ENCODE peak calls at places on chromosomes 11 and 22, in four cellular contexts. One of them, this sample, is unnamed.

GRCh38 chr11:75812542-75813040 is 2.4 kb upstream of the UVRAG start:
- DNase-seq in IMR-90: no peak
- DNase-seq in pancreas: no peak
- DNase-seq in AG09309: no peak
- DNase-seq in this sample: no peak

GRCh38 chr11:95487391-95487790 is 256.4 kb upstream of the SESN3 start:
- DNase-seq in AG09309: no peak
- DNase-seq in pancreas: no peak
- DNase-seq in IMR-90: no peak
- DNase-seq in this sample: no peak

GRCh38 chr11:3614742-3615171 is 27.0 kb downstream of the ART5 start:
- DNase-seq in pancreas: no peak
- DNase-seq in IMR-90: no peak
- DNase-seq in AG09309: no peak
- DNase-seq in this sample: no peak

GRCh38 chr11:85595285-85595884 is 31.8 kb downstream of the DLG2 start:
- DNase-seq in AG09309: peak
- DNase-seq in pancreas: no peak
- DNase-seq in IMR-90: peak
- DNase-seq in this sample: peak

GRCh38 chr22:30922151-30922611 is 46.4 kb downstream of the MORC2 start:
- DNase-seq in pancreas: peak
- DNase-seq in AG09309: no peak
- DNase-seq in IMR-90: peak
- DNase-seq in this sample: peak

GRCh38 chr22:45552580-45553332 is 50.1 kb downstream of the FBLN1 start:
- DNase-seq in IMR-90: peak
- DNase-seq in AG09309: peak
- DNase-seq in pancreas: no peak
- DNase-seq in this sample: peak

GRCh38 chr11:32659672-32660071 is 76.0 kb downstream of the EIF3M start:
- DNase-seq in IMR-90: no peak
- DNase-seq in AG09309: no peak
- DNase-seq in pancreas: no peak
- DNase-seq in this sample: no peak

GRCh38 chr22:32837142-32837541 is 35.6 kb downstream of the TIMP3 start:
- DNase-seq in pancreas: no peak
- DNase-seq in AG09309: no peak
- DNase-seq in IMR-90: no peak
- DNase-seq in this sample: no peak

GRCh38 chr22:32339190-32340012 is 18.3 kb upstream of the RFPL3 start:
- DNase-seq in pancreas: no peak
- DNase-seq in IMR-90: no peak
- DNase-seq in AG09309: no peak
- DNase-seq in this sample: no peak

GRCh38 chr22:27754247-27754887 is 47.2 kb downstream of the MN1 start:
- DNase-seq in AG09309: no peak
- DNase-seq in pancreas: no peak
- DNase-seq in IMR-90: no peak
- DNase-seq in this sample: peak

GRCh38 chr11:102830328-102830727 is 13.1 kb downstream of the MMP3 start:
- DNase-seq in AG09309: no peak
- DNase-seq in pancreas: no peak
- DNase-seq in IMR-90: peak
- DNase-seq in this sample: peak

GRCh38 chr11:26992031-26992541 is 1.8 kb upstream of the FIBIN start:
- DNase-seq in IMR-90: peak
- DNase-seq in pancreas: no peak
- DNase-seq in AG09309: peak
- DNase-seq in this sample: peak

GRCh38 chr11:2533642-2534115 is 88.9 kb downstream of the KCNQ1 start:
- DNase-seq in AG09309: peak
- DNase-seq in pancreas: peak
- DNase-seq in IMR-90: peak
- DNase-seq in this sample: peak

GRCh38 chr11:129230006-129230405 is 37.9 kb upstream of the ARHGAP32 start:
- DNase-seq in pancreas: no peak
- DNase-seq in IMR-90: peak
- DNase-seq in AG09309: no peak
- DNase-seq in this sample: peak

DNA sequence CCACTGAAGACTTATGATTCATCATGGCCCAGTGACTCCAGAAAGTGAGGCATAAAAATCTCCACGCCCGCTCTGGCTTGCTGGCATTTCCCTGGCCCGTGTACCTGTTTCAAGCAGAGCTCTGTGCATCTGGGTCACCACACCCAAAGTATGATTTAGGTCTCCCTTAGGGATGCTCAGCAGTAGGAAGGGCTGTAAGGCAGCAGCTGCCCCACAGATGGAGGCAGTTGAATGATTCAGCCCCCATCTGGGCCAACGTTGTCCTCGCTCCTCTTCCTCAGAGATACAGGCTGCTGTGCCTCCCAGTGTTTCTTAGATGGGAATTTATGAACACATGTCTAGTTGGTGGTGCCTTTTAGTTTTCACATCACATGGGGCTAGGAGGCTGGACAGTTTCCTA is 21.6 kb downstream of the GPR83 start:
- DNase-seq in IMR-90: no peak
- DNase-seq in AG09309: no peak
- DNase-seq in pancreas: no peak
- DNase-seq in this sample: no peak
- TF ChIP-seq CTCF in IMR-90: no peak
- TF ChIP-seq CTCF in AG09309: no peak
- TF ChIP-seq CTCF in pancreas: no peak
- TF ChIP-seq CTCF in this sample: no peak

GRCh38 chr11:57476223-57476882 is 16.0 kb downstream of the RTN4RL2 start:
- DNase-seq in IMR-90: no peak
- DNase-seq in AG09309: no peak
- DNase-seq in pancreas: peak
- DNase-seq in this sample: no peak
- H3K4me3 ChIP-seq in IMR-90: peak
- H3K4me3 ChIP-seq in AG09309: peak
- H3K4me3 ChIP-seq in pancreas: peak
- H3K4me3 ChIP-seq in this sample: peak

DNA sequence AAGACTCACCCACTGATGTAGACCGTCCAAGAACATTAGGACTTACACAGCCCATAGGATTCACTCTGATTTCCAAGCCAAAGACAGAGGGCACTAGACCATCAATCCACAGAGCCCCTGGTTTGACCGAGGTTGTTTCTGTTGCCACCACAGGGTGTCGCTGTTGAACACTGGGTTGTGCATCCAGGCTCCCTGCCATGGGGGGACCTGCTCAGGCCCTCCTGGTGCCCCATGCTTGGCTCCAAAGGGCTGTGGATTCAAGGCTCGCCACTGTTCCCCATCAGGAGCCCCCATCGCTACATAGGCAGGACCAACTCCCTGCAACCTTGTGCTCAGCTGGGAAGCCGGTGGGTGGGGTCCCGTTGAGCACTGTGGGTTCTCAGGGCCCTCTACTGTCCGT is 128.0 kb upstream of the ANO1 start:
- DNase-seq in pancreas: no peak
- DNase-seq in AG09309: no peak
- DNase-seq in IMR-90: peak
- DNase-seq in this sample: peak
- TF ChIP-seq CTCF in pancreas: no peak
- TF ChIP-seq CTCF in AG09309: peak
- TF ChIP-seq CTCF in IMR-90: peak
- TF ChIP-seq CTCF in this sample: peak

GRCh38 chr22:38860291-38861169 is 11.5 kb downstream of the CBX6 start:
- DNase-seq in IMR-90: no peak
- DNase-seq in pancreas: peak
- DNase-seq in AG09309: no peak
- DNase-seq in this sample: no peak

GRCh38 chr22:38863531-38864131 is 8.4 kb downstream of the CBX6 start:
- DNase-seq in IMR-90: no peak
- DNase-seq in pancreas: peak
- DNase-seq in AG09309: no peak
- DNase-seq in this sample: no peak

GRCh38 chr22:38861170-38861874 is 10.7 kb downstream of the CBX6 start:
- DNase-seq in IMR-90: no peak
- DNase-seq in AG09309: no peak
- DNase-seq in pancreas: no peak
- DNase-seq in this sample: no peak

GRCh38 chr22:38862375-38863329 is 9.4 kb downstream of the CBX6 start:
- DNase-seq in pancreas: peak
- DNase-seq in IMR-90: no peak
- DNase-seq in AG09309: no peak
- DNase-seq in this sample: no peak

GRCh38 chr22:38861927-38862326 is 10.1 kb downstream of the CBX6 start:
- DNase-seq in pancreas: no peak
- DNase-seq in AG09309: no peak
- DNase-seq in IMR-90: no peak
- DNase-seq in this sample: no peak
- H3K4me3 ChIP-seq in pancreas: no peak
- H3K4me3 ChIP-seq in AG09309: no peak
- H3K4me3 ChIP-seq in IMR-90: no peak
- H3K4me3 ChIP-seq in this sample: no peak

GRCh38 chr22:36641902-36642640 is 61.5 kb downstream of the CACNG2 start:
- DNase-seq in pancreas: no peak
- DNase-seq in AG09309: peak
- DNase-seq in IMR-90: peak
- DNase-seq in this sample: peak

GRCh38 chr22:36644333-36644757 is 59.2 kb downstream of the CACNG2 start:
- DNase-seq in pancreas: no peak
- DNase-seq in AG09309: peak
- DNase-seq in IMR-90: peak
- DNase-seq in this sample: peak

GRCh38 chr22:36640106-36640672 is 63.4 kb downstream of the CACNG2 start:
- DNase-seq in IMR-90: no peak
- DNase-seq in AG09309: no peak
- DNase-seq in pancreas: no peak
- DNase-seq in this sample: no peak

GRCh38 chr22:36643033-36643432 is 60.5 kb downstream of the CACNG2 start:
- DNase-seq in IMR-90: no peak
- DNase-seq in pancreas: no peak
- DNase-seq in AG09309: no peak
- DNase-seq in this sample: no peak
- TF ChIP-seq CTCF in IMR-90: no peak
- TF ChIP-seq CTCF in pancreas: no peak
- TF ChIP-seq CTCF in AG09309: no peak
- TF ChIP-seq CTCF in this sample: no peak